ENCODE peak calls at places on chromosomes 13 and 19, in seven cellular contexts. E is heart left ventricle; M is Panc1; J is CD8-positive, alpha-beta memory T cell; U is uterus; A is tibial nerve; Y is endodermal cell. D is an unnamed sample.

GRCh38 chr13:110340812-110341444 is 33.8 kb downstream of the COL4A2 start:
- DNase-seq in J (peak), A (peak), Y (peak), M (no peak), U (peak), E (peak), D (peak)

GRCh38 chr13:75402787-75403186 is 79.2 kb downstream of the TBC1D4 start:
- DNase-seq in M (no peak), U (peak), J (no peak), E (peak), A (no peak), Y (no peak), D (no peak)

GRCh38 chr13:34037636-34038325 is 219.8 kb downstream of the RFC3 start:
- DNase-seq in M (no peak), Y (peak), E (no peak), A (no peak), U (no peak), J (no peak), D (no peak)

GRCh38 chr13:90420683-90421082 is 926.8 kb upstream of the MIR17HG start:
- DNase-seq in J (no peak), U (no peak), A (no peak), E (no peak), M (no peak), Y (no peak), D (no peak)

GRCh38 chr13:95386370-95386769 is 85.1 kb upstream of the ABCC4 start:
- DNase-seq in E (no peak), U (no peak), A (no peak), M (no peak), J (no peak), Y (no peak), D (no peak)

GRCh38 chr13:94595006-94595942 is 678 bp downstream of the TGDS start:
- DNase-seq in E (no peak), Y (peak), U (no peak), J (no peak), M (no peak), A (no peak), D (peak)

GRCh38 chr19:17441241-17442135 is 7.0 kb downstream of the TMEM221 start:
- DNase-seq in U (no peak), A (no peak), E (no peak), J (no peak), Y (peak), M (no peak), D (no peak)

GRCh38 chr13:19860884-19861655 is 2.4 kb downstream of the ZMYM5 start:
- DNase-seq in A (no peak), J (no peak), Y (peak), U (no peak), M (no peak), E (no peak), D (peak)

GRCh38 chr19:3608750-3609322 is 2.2 kb upstream of the TBXA2R start:
- DNase-seq in U (no peak), A (no peak), Y (no peak), M (no peak), J (no peak), E (peak), D (no peak)

GRCh38 chr13:100797921-100798320 is 123.3 kb upstream of the TMTC4 start:
- DNase-seq in M (no peak), J (no peak), A (no peak), U (no peak), E (no peak), Y (no peak), D (no peak)

GRCh38 chr19:10006335-10006708 is 4.0 kb downstream of the COL5A3 start:
- DNase-seq in M (no peak), J (peak), Y (no peak), U (peak), A (peak), E (peak), D (no peak)

GRCh38 chr13:45851171-45851889 is at the start of gene SIAH3:
- DNase-seq in E (no peak), M (no peak), A (peak), U (no peak), J (no peak), Y (peak), D (no peak)

GRCh38 chr19:50384685-50385535 is 763 bp downstream of the POLD1 start:
- DNase-seq in M (no peak), U (no peak), A (no peak), E (no peak), J (no peak), Y (no peak), D (no peak)

GRCh38 chr13:31204592-31204991 is 4.8 kb downstream of the B3GLCT start:
- DNase-seq in U (no peak), Y (no peak), E (no peak), J (no peak), A (no peak), M (no peak), D (no peak)

GRCh38 chr19:13004273-13004672 is 9.0 kb downstream of the NFIX start:
- DNase-seq in U (no peak), A (no peak), E (no peak), Y (no peak), J (no peak), M (no peak), D (no peak)

GRCh38 chr19:30664358-30665058 is 292.3 kb downstream of the ZNF536 start:
- DNase-seq in E (no peak), U (no peak), A (peak), M (no peak), Y (peak), J (no peak), D (peak)

GRCh38 chr13:76711515-76712182 is 174.6 kb downstream of the KCTD12 start:
- DNase-seq in U (peak), Y (no peak), E (peak), A (peak), M (no peak), J (no peak), D (no peak)
- H3K27ac ChIP-seq in U (peak), Y (no peak), E (peak), A (peak), M (no peak), J (no peak), D (peak)

DNA sequence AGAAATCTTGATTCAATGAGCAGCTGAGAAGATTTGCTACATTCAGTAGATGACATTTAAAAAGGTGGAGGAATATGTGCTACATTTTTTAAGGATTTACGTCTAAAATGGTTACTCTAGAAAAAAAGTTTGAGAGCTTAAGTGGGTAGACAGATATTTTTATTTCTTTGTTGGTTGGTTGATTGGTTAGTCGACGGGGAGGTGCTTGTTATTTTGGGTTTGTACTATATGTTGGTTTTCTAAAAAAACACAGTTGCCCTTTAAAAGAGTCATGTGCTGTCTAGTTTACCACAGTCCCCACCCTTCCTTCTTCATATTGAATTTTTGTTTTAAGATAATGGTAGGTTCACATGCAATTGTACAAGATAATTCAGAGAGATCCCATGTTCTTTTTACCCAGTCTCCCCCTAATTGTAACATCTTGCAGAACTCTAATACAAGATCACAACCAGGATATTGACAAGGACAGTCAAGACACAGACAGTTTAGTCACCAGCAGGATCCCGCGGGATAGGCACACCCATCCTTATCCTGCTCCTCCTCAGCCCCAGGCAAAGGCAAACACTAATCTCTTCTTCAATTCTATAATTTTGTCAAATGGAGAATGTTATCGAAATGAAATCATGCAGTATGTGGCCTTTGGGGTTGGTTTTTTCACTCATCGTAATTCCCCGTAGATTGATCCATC is 171.4 kb downstream of the FOXO1 start:
- DNase-seq in E (no peak), U (no peak), M (no peak), Y (no peak), J (peak), A (no peak), D (no peak)
- H3K4me3 ChIP-seq in E (no peak), U (no peak), M (no peak), Y (no peak), J (peak), A (no peak), D (no peak)

DNA sequence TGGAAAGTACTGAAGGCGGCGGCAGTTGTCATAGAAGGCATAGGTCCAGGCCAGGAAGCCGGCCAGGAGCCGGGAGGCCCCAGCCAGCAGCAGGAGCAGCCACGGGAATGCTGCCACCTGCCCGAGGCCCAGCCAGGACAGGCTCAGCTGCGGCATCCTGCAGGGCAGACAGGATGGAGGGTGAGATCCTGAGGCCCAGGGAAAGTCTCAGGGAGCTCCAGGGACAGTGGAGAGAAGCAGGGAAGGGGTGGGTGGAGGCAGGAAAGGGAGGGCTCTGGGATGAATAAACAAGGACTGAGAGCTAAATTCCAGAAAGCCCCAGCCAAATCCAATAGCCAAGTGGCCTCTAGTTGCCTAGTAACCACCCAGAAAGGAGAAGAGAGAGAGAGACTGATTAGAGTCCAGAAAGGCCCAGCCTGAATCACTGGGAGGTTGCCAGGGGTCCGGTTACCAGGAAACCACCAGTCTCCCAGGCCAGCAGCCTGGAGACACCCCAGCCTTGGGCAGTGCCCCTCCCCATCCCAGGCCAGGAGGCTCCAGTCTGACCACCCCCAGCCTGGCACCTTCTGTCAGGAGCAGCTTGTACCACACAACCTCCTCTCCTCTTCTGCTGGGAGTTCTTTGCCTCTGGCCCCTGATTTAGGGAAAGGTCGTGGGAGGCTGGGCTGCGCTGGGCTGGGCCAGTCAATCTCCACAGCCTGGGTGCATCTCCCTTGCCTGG is 7.5 kb upstream of the OR10H5 start:
- DNase-seq in U (peak), A (peak), M (no peak), Y (no peak), J (no peak), E (peak), D (no peak)
- H3K27ac ChIP-seq in U (peak), A (peak), M (no peak), Y (no peak), J (no peak), E (peak), D (no peak)

GRCh38 chr19:28332886-28333285 is 880.1 kb downstream of the UQCRFS1 start:
- DNase-seq in U (no peak), E (no peak), M (no peak), J (no peak), A (no peak), Y (no peak), D (no peak)
- H3K4me3 ChIP-seq in U (no peak), E (no peak), M (no peak), J (no peak), A (no peak), Y (no peak), D (no peak)

DNA sequence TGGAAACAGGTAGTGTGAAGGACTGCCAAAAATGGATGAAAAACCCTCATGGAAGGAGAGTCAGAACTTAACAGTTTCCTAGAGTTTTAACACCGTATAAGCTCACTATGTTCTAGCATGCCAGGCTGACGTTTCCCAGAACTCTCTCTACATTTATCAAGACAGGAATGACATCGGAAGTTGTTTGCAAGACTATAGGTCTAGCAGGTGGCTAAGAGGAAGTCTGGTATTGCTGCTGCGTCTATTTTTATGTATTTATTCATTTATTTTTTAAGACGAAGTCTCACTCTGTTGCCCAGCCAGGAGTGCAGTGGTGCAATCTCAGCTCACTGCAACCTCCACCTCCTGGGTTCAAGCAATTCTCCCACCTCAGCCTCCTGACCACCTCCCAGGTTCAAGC is 20.5 kb upstream of the ARL11 start:
- DNase-seq in J (no peak), M (no peak), U (no peak), A (no peak), Y (no peak), E (no peak), D (no peak)
- H3K27ac ChIP-seq in J (no peak), M (no peak), U (no peak), A (no peak), Y (no peak), E (no peak), D (no peak)